ENCODE peak calls at places on chromosomes 12 and 14, in ten cellular contexts. S, C, O, K, J, W, H, V, A and N are unnamed samples.

GRCh38 chr14:99685061-99685995 is 1.2 kb downstream of the CYP46A1 start:
- DNase-seq in S (no peak), C (peak), O (no peak), K (peak), J (peak), W (no peak), H (no peak), V (no peak), A (peak), N (no peak)

GRCh38 chr12:50927356-50927755 is 25.0 kb upstream of the HIGD1C start:
- DNase-seq in S (no peak), C (no peak), O (no peak), K (no peak), J (no peak), W (no peak), H (no peak), V (no peak), A (no peak), N (peak)

GRCh38 chr12:47014474-47014873 is 64.9 kb upstream of the PCED1B start:
- DNase-seq in S (peak), C (no peak), O (no peak), K (no peak), J (no peak), W (no peak), H (no peak), V (peak), A (no peak), N (no peak)

GRCh38 chr14:105845725-105846309 is 319.4 kb downstream of the TMEM121 start:
- DNase-seq in S (no peak), C (no peak), O (no peak), K (peak), J (no peak), W (no peak), H (no peak), V (no peak), A (peak), N (no peak)

GRCh38 chr14:58822856-58823255 is 185.1 kb downstream of the DACT1 start:
- DNase-seq in S (no peak), C (no peak), O (no peak), K (no peak), J (no peak), W (no peak), H (no peak), V (no peak), A (no peak), N (no peak)

GRCh38 chr14:72965249-72965648 is 39.0 kb downstream of the DCAF4 start:
- DNase-seq in S (peak), C (no peak), O (no peak), K (no peak), J (no peak), W (peak), H (peak), V (peak), A (no peak), N (no peak)

GRCh38 chr12:130661501-130662255 is 54.4 kb downstream of the RIMBP2 start:
- DNase-seq in S (no peak), C (peak), O (no peak), K (no peak), J (no peak), W (peak), H (no peak), V (no peak), A (no peak), N (no peak)

GRCh38 chr14:64636208-64636979 is 67.8 kb upstream of the PLEKHG3 start:
- DNase-seq in S (peak), C (peak), O (peak), K (peak), J (peak), W (peak), H (peak), V (no peak), A (peak), N (peak)

GRCh38 chr12:127389923-127390322 is 877.0 kb upstream of the TMEM132C start:
- DNase-seq in S (peak), C (peak), O (no peak), K (no peak), J (peak), W (peak), H (no peak), V (no peak), A (no peak), N (no peak)

GRCh38 chr14:69539631-69540410 is 34.9 kb downstream of the CCDC177 start:
- DNase-seq in S (peak), C (no peak), O (no peak), K (peak), J (no peak), W (no peak), H (no peak), V (peak), A (peak), N (peak)

GRCh38 chr12:107344035-107344808 is 250.9 kb upstream of the CRY1 start:
- DNase-seq in S (peak), C (peak), O (no peak), K (no peak), J (peak), W (peak), H (no peak), V (peak), A (no peak), N (no peak)

GRCh38 chr14:69170848-69171247 is 17.9 kb upstream of the DCAF5 start:
- DNase-seq in S (peak), C (no peak), O (no peak), K (no peak), J (no peak), W (no peak), H (no peak), V (no peak), A (no peak), N (no peak)

GRCh38 chr14:23664207-23664885 is 28.2 kb downstream of the DHRS2 start:
- DNase-seq in S (no peak), C (no peak), O (no peak), K (no peak), J (no peak), W (no peak), H (no peak), V (no peak), A (no peak), N (no peak)

GRCh38 chr14:64906022-64906421 is 8.2 kb upstream of the CHURC1 start:
- DNase-seq in S (no peak), C (no peak), O (no peak), K (no peak), J (no peak), W (no peak), H (no peak), V (no peak), A (no peak), N (no peak)

GRCh38 chr14:104130974-104131651 is 7.3 kb upstream of the KIF26A start:
- DNase-seq in S (no peak), C (peak), O (peak), K (no peak), J (peak), W (peak), H (peak), V (peak), A (peak), N (peak)

GRCh38 chr12:108838194-108839010 is 19.0 kb downstream of the SSH1 start:
- DNase-seq in S (peak), C (peak), O (peak), K (peak), J (peak), W (peak), H (peak), V (peak), A (peak), N (peak)

GRCh38 chr12:6626654-6627283 is 9.0 kb downstream of the LPAR5 start:
- DNase-seq in S (no peak), C (no peak), O (no peak), K (no peak), J (no peak), W (no peak), H (peak), V (no peak), A (no peak), N (no peak)

GRCh38 chr12:116135209-116135930 is 142.1 kb downstream of the MED13L start:
- DNase-seq in S (peak), C (no peak), O (no peak), K (peak), J (no peak), W (peak), H (no peak), V (peak), A (no peak), N (no peak)

GRCh38 chr14:71931492-71932228 is 569 bp upstream of the RGS6 start:
- DNase-seq in S (no peak), C (no peak), O (no peak), K (no peak), J (no peak), W (no peak), H (peak), V (no peak), A (no peak), N (no peak)

DNA sequence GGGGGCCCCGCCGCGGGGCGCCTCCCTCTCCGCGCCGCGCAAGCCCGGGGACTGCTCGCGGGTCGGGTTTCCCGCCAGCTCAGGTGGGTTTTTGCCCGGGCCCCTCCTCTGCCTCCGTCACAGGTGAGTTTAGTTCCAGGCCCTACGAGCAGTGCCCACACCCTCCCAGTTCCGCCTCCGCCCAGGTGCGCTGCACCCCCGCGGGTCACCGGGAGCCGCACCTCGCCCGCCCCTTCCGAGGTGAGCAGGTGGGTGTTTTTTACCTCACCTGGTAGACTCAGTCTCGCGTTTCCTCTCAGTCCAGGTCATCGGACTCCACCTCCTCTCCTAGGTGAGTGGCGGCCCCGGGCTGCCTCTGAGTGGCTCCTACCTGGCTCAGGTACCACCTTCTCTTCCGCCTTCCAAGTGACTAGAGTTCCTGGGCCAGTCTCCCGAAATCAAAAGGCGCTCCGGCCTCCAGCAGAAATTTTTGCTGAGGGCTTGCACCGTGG is at the start of gene TMEM30B:
- DNase-seq in S (peak), C (peak), O (peak), K (no peak), J (peak), W (peak), H (no peak), V (peak), A (no peak), N (peak)
- H3K27ac ChIP-seq in S (peak), C (no peak), O (peak), K (peak), J (peak), W (no peak), H (peak), V (peak), A (peak), N (peak)

DNA sequence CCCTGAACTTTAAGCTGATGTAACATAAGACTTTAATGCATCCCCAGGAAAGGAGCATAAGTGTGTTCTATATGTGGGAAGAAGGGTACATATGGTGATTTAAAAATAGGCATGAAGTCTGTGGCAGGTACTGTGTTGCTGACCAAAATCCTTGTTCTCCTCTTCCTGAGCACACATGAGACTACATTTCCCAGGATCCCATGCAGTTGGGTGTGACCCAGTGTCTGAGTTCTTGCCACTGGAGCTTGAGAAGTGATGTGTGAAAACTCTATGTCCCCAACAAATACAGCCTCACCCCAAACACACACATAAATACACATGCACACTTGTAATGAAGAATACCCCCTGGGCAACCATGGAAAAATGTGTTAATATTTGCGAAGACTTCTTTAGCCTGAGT is 8.5 kb upstream of the SMIM10L1 start:
- DNase-seq in S (no peak), C (peak), O (no peak), K (no peak), J (no peak), W (no peak), H (no peak), V (no peak), A (no peak), N (no peak)
- H3K27ac ChIP-seq in S (no peak), C (no peak), O (no peak), K (no peak), J (no peak), W (no peak), H (no peak), V (no peak), A (no peak), N (no peak)

DNA sequence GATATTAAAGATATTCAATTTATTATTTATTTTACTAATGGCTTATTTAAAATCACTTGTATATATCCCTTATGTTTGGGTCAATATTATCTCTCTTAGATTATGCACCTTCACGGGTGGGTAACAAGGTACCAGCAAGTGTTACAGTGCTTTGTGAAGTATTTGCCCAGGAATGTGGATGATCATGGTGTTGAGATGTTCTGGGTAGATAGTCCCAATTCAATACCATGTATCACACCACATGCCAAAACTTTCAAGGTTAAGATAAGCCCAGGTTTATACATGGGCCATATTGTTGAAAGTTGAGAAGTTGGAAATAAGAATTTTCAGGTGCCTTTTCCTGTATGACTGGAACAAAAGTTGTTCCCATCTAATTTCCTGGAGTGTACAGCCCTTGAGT is 131.3 kb upstream of the RASSF8 start:
- DNase-seq in S (no peak), C (peak), O (no peak), K (no peak), J (no peak), W (no peak), H (no peak), V (no peak), A (no peak), N (no peak)
- H3K27ac ChIP-seq in S (no peak), C (no peak), O (no peak), K (no peak), J (no peak), W (no peak), H (no peak), V (no peak), A (no peak), N (no peak)

GRCh38 chr12:110111476-110112334 is 12.5 kb upstream of the IFT81 start:
- DNase-seq in S (no peak), C (no peak), O (no peak), K (no peak), J (no peak), W (no peak), H (no peak), V (no peak), A (peak), N (no peak)

GRCh38 chr12:110112335-110112660 is 11.9 kb upstream of the IFT81 start:
- DNase-seq in S (no peak), C (no peak), O (no peak), K (no peak), J (no peak), W (no peak), H (no peak), V (no peak), A (peak), N (no peak)

GRCh38 chr12:110116623-110117022 is 7.5 kb upstream of the IFT81 start:
- DNase-seq in S (no peak), C (no peak), O (no peak), K (no peak), J (no peak), W (no peak), H (no peak), V (no peak), A (no peak), N (no peak)

GRCh38 chr12:110115675-110116074 is 8.5 kb upstream of the IFT81 start:
- DNase-seq in S (no peak), C (no peak), O (no peak), K (no peak), J (no peak), W (no peak), H (no peak), V (no peak), A (no peak), N (no peak)

GRCh38 chr12:110114596-110114995 is 9.6 kb upstream of the IFT81 start:
- DNase-seq in S (no peak), C (no peak), O (no peak), K (peak), J (no peak), W (no peak), H (no peak), V (no peak), A (peak), N (no peak)
- H3K27ac ChIP-seq in S (no peak), C (no peak), O (no peak), K (no peak), J (no peak), W (no peak), H (peak), V (no peak), A (peak), N (no peak)

DNA sequence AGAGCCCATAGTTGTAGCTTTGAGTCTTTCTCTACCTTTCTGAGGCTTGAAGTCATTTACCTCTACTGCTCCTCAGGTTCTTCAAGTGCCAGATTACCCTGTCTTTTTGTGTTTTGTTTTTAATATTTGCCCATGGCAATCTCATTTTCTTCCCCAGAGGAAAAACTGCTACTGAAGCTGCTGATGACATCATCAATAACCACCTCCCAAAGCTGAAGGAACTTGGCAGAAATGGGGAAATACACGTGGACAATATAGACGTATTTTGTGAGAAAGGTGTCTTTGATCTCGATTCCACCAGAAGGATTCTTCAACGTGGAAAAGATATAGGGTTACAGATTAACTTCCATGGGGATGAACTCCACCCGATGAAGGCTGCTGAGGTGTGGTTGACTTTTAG is 17.1 kb downstream of the AMDHD1 start:
- DNase-seq in S (no peak), C (no peak), O (no peak), K (no peak), J (no peak), W (no peak), H (no peak), V (no peak), A (no peak), N (no peak)
- H3K27ac ChIP-seq in S (no peak), C (no peak), O (no peak), K (no peak), J (no peak), W (no peak), H (no peak), V (no peak), A (no peak), N (no peak)

DNA sequence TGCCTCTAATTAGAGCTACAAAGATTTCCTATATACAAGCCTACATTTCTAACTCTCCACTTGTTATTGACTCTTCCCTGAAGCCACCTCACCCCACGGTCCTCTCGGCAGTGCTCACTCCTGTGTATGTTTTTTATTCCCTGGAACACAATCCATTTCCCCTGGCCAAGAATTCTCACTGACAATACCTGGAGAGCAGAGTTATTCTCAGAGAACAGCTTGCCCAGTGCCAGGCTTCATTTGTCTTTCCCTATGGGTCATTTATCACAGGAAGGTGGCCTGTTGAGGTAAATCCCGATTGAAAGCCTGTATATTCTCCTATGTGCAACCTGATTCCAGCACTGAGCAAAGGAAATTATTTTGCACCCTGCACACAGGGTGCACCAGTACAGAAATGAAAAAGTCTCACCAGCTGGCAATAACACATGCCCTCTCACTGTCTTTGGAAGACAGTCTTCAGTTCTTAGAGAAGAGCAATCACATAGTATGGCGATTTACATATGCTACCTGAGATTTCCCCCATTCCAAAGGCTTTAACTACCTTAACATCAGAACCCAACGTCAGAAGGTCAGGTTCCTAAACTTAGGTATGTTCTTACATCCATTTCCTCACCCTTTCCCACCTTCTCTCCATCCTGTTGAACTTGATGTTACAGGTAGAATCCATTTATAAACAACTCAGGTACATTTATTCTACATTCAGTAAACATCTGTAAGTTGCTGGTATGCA is 167.9 kb downstream of the PAWR start:
- DNase-seq in S (no peak), C (no peak), O (no peak), K (no peak), J (no peak), W (no peak), H (no peak), V (no peak), A (no peak), N (no peak)
- H3K27ac ChIP-seq in S (no peak), C (no peak), O (no peak), K (no peak), J (no peak), W (no peak), H (no peak), V (no peak), A (no peak), N (no peak)

GRCh38 chr14:81519200-81519998 is 14.3 kb downstream of the SEL1L start:
- DNase-seq in S (no peak), C (peak), O (no peak), K (no peak), J (no peak), W (no peak), H (no peak), V (no peak), A (no peak), N (no peak)
- H3K27ac ChIP-seq in S (no peak), C (peak), O (peak), K (peak), J (peak), W (no peak), H (peak), V (no peak), A (no peak), N (peak)

DNA sequence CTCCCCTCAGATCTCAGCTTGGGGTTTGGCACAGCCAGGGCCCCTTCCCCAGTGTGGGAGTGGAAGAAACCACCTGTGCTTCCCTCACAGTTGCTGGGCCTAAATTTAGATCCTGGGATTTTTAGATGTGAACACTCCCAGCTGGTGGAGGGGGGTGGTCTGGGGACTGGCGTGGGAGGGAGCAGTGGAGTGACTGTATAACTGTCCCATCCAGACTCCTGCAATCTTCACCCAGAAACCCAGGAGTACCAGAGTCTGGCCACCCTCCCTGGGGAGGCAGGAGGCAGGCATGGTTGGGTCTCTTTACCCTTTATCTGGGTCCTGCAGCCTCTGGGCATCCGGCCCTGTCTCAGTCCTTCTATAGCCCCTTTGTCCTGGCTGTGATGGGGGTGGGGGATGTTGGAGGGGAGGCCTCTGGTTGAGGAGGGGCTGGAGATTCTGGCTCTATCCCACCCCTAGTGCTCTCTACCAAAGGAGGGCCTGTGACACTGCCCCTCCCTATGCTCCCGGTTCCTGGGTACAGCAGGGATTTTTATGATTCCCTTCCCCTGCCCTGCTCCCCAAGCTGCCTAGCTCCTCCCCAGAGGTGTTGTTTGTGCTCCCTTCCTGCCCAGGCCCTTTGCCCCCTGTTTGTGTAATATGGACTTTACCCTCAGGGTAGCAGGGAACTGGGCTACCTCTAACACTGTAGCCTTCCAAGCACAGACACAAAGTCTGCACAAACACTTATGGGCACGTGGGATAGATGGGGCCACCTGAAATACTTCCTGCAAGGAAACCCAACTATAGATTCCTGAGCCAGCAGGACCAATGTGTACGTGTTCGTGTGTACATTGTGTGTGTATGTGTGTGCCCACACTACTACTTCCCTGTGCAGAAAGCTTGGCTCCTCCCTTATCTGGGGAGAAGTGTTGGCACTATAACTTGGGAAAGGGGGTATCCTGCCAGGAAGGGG is 1.7 kb downstream of the ERBB3 start:
- DNase-seq in S (no peak), C (peak), O (no peak), K (no peak), J (peak), W (no peak), H (peak), V (no peak), A (no peak), N (peak)
- H3K27ac ChIP-seq in S (no peak), C (no peak), O (peak), K (no peak), J (peak), W (no peak), H (no peak), V (peak), A (no peak), N (peak)

GRCh38 chr12:82756303-82756702 is 69.6 kb downstream of the TMTC2 start:
- DNase-seq in S (no peak), C (peak), O (no peak), K (no peak), J (no peak), W (no peak), H (no peak), V (no peak), A (no peak), N (no peak)
- H3K27ac ChIP-seq in S (no peak), C (no peak), O (no peak), K (no peak), J (no peak), W (no peak), H (no peak), V (no peak), A (no peak), N (no peak)